ENCODE peak calls at places on chromosomes 11 and 22, in ten cellular contexts. One of them, this sample, is unnamed.

GRCh38 chr11:86476109-86476861 is 101.6 kb downstream of the CCDC81 start:
- DNase-seq in neural progenitor cell: no peak
- DNase-seq in cardiac muscle cell: no peak
- DNase-seq in BE2C: no peak
- DNase-seq in MM.1S: no peak
- DNase-seq in pancreas: no peak
- DNase-seq in OCI-LY7: no peak
- DNase-seq in Peyer's patch: no peak
- DNase-seq in lung: no peak
- DNase-seq in body of pancreas: no peak
- DNase-seq in this sample: no peak

GRCh38 chr22:40479126-40479800 is 108.9 kb downstream of the SGSM3 start:
- DNase-seq in neural progenitor cell: no peak
- DNase-seq in cardiac muscle cell: no peak
- DNase-seq in BE2C: no peak
- DNase-seq in MM.1S: no peak
- DNase-seq in pancreas: no peak
- DNase-seq in OCI-LY7: no peak
- DNase-seq in Peyer's patch: no peak
- DNase-seq in lung: no peak
- DNase-seq in body of pancreas: no peak
- DNase-seq in this sample: no peak

GRCh38 chr11:119722281-119722794 is 6.7 kb downstream of the NECTIN1 start:
- DNase-seq in neural progenitor cell: no peak
- DNase-seq in cardiac muscle cell: no peak
- DNase-seq in BE2C: no peak
- DNase-seq in MM.1S: peak; percentile 78
- DNase-seq in pancreas: peak; percentile 90
- DNase-seq in OCI-LY7: no peak
- DNase-seq in Peyer's patch: no peak
- DNase-seq in lung: no peak
- DNase-seq in body of pancreas: peak; percentile 96
- DNase-seq in this sample: no peak

GRCh38 chr22:44209343-44209742 is 28.6 kb downstream of the PARVG start:
- DNase-seq in neural progenitor cell: no peak
- DNase-seq in cardiac muscle cell: no peak
- DNase-seq in BE2C: no peak
- DNase-seq in MM.1S: no peak
- DNase-seq in pancreas: no peak
- DNase-seq in OCI-LY7: no peak
- DNase-seq in Peyer's patch: no peak
- DNase-seq in lung: no peak
- DNase-seq in body of pancreas: no peak
- DNase-seq in this sample: no peak

GRCh38 chr11:8814209-8814922 is 96.6 kb upstream of the AKIP1 start:
- DNase-seq in neural progenitor cell: no peak
- DNase-seq in cardiac muscle cell: no peak
- DNase-seq in BE2C: no peak
- DNase-seq in MM.1S: no peak
- DNase-seq in pancreas: no peak
- DNase-seq in OCI-LY7: peak; percentile 9
- DNase-seq in Peyer's patch: no peak
- DNase-seq in lung: peak; percentile 32
- DNase-seq in body of pancreas: no peak
- DNase-seq in this sample: no peak

GRCh38 chr22:20206709-20207215 is 55.9 kb upstream of the CCDC188 start:
- DNase-seq in neural progenitor cell: no peak
- DNase-seq in cardiac muscle cell: no peak
- DNase-seq in BE2C: no peak
- DNase-seq in MM.1S: no peak
- DNase-seq in pancreas: peak; percentile 37
- DNase-seq in OCI-LY7: peak; percentile 4
- DNase-seq in Peyer's patch: peak; percentile 20
- DNase-seq in lung: no peak
- DNase-seq in body of pancreas: peak; percentile 37
- DNase-seq in this sample: peak; percentile 22

GRCh38 chr11:70541699-70542098 is 143.4 kb downstream of the CTTN start:
- DNase-seq in neural progenitor cell: no peak
- DNase-seq in cardiac muscle cell: no peak
- DNase-seq in BE2C: no peak
- DNase-seq in MM.1S: no peak
- DNase-seq in pancreas: no peak
- DNase-seq in OCI-LY7: no peak
- DNase-seq in Peyer's patch: no peak
- DNase-seq in lung: no peak
- DNase-seq in body of pancreas: no peak
- DNase-seq in this sample: no peak

GRCh38 chr22:28051787-28052356 is 132.8 kb upstream of the PITPNB start:
- DNase-seq in neural progenitor cell: peak; percentile 86
- DNase-seq in cardiac muscle cell: peak; percentile 77
- DNase-seq in BE2C: peak; percentile 82
- DNase-seq in MM.1S: no peak
- DNase-seq in pancreas: peak; percentile 77
- DNase-seq in OCI-LY7: peak; percentile 29
- DNase-seq in Peyer's patch: peak; percentile 31
- DNase-seq in lung: peak; percentile 55
- DNase-seq in body of pancreas: peak; percentile 71
- DNase-seq in this sample: no peak

GRCh38 chr22:20404881-20405280 is 10.9 kb downstream of the ZNF74 start:
- DNase-seq in neural progenitor cell: no peak
- DNase-seq in cardiac muscle cell: no peak
- DNase-seq in BE2C: no peak
- DNase-seq in MM.1S: no peak
- DNase-seq in pancreas: no peak
- DNase-seq in OCI-LY7: no peak
- DNase-seq in Peyer's patch: no peak
- DNase-seq in lung: no peak
- DNase-seq in body of pancreas: no peak
- DNase-seq in this sample: no peak

GRCh38 chr11:114438303-114438702 is 964 bp upstream of the REXO2 start:
- DNase-seq in neural progenitor cell: peak; percentile 9
- DNase-seq in cardiac muscle cell: no peak
- DNase-seq in BE2C: no peak
- DNase-seq in MM.1S: no peak
- DNase-seq in pancreas: no peak
- DNase-seq in OCI-LY7: no peak
- DNase-seq in Peyer's patch: no peak
- DNase-seq in lung: no peak
- DNase-seq in body of pancreas: no peak
- DNase-seq in this sample: no peak

GRCh38 chr11:114441921-114442320 is 2.7 kb downstream of the REXO2 start:
- DNase-seq in neural progenitor cell: no peak
- DNase-seq in cardiac muscle cell: no peak
- DNase-seq in BE2C: no peak
- DNase-seq in MM.1S: no peak
- DNase-seq in pancreas: no peak
- DNase-seq in OCI-LY7: no peak
- DNase-seq in Peyer's patch: no peak
- DNase-seq in lung: no peak
- DNase-seq in body of pancreas: no peak
- DNase-seq in this sample: no peak

GRCh38 chr11:114440971-114441810 is 1.9 kb downstream of the REXO2 start:
- DNase-seq in neural progenitor cell: no peak
- DNase-seq in cardiac muscle cell: no peak
- DNase-seq in BE2C: no peak
- DNase-seq in MM.1S: no peak
- DNase-seq in pancreas: no peak
- DNase-seq in OCI-LY7: peak; percentile 5
- DNase-seq in Peyer's patch: no peak
- DNase-seq in lung: no peak
- DNase-seq in body of pancreas: no peak
- DNase-seq in this sample: no peak

GRCh38 chr11:114440121-114440860 is 1.0 kb downstream of the REXO2 start:
- DNase-seq in neural progenitor cell: peak; percentile 16
- DNase-seq in cardiac muscle cell: peak; percentile 20
- DNase-seq in BE2C: no peak
- DNase-seq in MM.1S: no peak
- DNase-seq in pancreas: no peak
- DNase-seq in OCI-LY7: peak; percentile 11
- DNase-seq in Peyer's patch: no peak
- DNase-seq in lung: no peak
- DNase-seq in body of pancreas: no peak
- DNase-seq in this sample: no peak

DNA sequence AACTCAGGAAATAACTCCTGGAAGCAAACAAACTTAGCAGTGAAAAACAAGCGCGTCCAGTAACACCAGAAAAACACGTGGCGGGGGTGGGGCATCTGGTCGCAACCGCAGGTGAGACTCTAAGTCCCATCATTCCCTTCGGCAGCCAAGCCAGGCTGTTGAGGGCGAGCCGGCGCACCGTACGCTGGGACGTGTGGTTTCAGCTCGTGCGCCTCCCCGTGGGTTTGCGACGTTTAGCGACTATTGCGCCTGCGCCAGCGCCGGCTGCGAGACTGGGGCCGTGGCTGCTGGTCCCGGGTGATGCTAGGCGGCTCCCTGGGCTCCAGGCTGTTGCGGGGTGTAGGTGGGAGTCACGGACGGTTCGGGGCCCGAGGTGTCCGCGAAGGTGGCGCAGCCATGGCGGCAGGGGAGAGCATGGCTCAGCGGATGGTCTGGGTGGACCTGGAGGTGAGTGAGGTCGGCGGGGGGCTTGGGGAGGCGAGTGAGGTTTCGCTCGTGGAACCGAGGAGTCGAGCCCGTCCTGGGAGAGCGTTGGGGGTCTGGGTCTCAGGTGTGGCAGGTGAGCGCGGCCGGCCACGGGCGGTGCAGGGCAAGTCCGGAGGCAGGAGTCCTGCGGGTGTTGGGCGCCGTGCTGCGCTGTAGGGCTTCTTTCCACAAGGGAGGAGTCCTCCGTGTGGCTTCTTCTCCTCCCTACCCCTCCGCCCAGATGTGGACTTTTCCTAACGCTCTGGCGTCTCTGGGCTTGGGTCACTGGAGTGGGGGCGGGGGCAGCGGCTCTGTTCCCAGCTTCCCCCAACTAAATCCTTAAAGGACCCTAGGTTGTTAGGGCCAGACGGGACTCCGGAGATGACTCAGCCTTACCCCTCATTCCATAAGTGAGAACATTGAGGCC is at the start of gene REXO2:
- DNase-seq in neural progenitor cell: peak; percentile 96
- DNase-seq in cardiac muscle cell: peak; percentile 96
- DNase-seq in BE2C: peak; percentile 95
- DNase-seq in MM.1S: peak; percentile 98
- DNase-seq in pancreas: peak; percentile 94
- DNase-seq in OCI-LY7: peak; percentile 96
- DNase-seq in Peyer's patch: peak; percentile 96
- DNase-seq in lung: peak; percentile 96
- DNase-seq in body of pancreas: peak; percentile 97
- DNase-seq in this sample: peak; percentile 89
- TF ChIP-seq CTCF in neural progenitor cell: peak; percentile 44
- TF ChIP-seq CTCF in cardiac muscle cell: peak; percentile 29
- TF ChIP-seq CTCF in BE2C: peak; percentile 46
- TF ChIP-seq CTCF in MM.1S: peak; percentile 21
- TF ChIP-seq CTCF in pancreas: no peak
- TF ChIP-seq CTCF in OCI-LY7: no peak
- TF ChIP-seq CTCF in Peyer's patch: peak; percentile 26
- TF ChIP-seq CTCF in lung: peak; percentile 27
- TF ChIP-seq CTCF in body of pancreas: peak; percentile 11
- TF ChIP-seq CTCF in this sample: no peak

GRCh38 chr22:30578481-30578880 is 4.0 kb upstream of the GAL3ST1 start:
- DNase-seq in neural progenitor cell: no peak
- DNase-seq in cardiac muscle cell: no peak
- DNase-seq in BE2C: no peak
- DNase-seq in MM.1S: no peak
- DNase-seq in pancreas: no peak
- DNase-seq in OCI-LY7: no peak
- DNase-seq in Peyer's patch: no peak
- DNase-seq in lung: no peak
- DNase-seq in body of pancreas: no peak
- DNase-seq in this sample: no peak

GRCh38 chr22:30582788-30583575 is 8.5 kb upstream of the GAL3ST1 start:
- DNase-seq in neural progenitor cell: no peak
- DNase-seq in cardiac muscle cell: no peak
- DNase-seq in BE2C: no peak
- DNase-seq in MM.1S: no peak
- DNase-seq in pancreas: no peak
- DNase-seq in OCI-LY7: no peak
- DNase-seq in Peyer's patch: no peak
- DNase-seq in lung: no peak
- DNase-seq in body of pancreas: no peak
- DNase-seq in this sample: no peak

GRCh38 chr22:30584441-30584840 is 7.3 kb downstream of the PES1 start:
- DNase-seq in neural progenitor cell: no peak
- DNase-seq in cardiac muscle cell: no peak
- DNase-seq in BE2C: no peak
- DNase-seq in MM.1S: no peak
- DNase-seq in pancreas: no peak
- DNase-seq in OCI-LY7: no peak
- DNase-seq in Peyer's patch: no peak
- DNase-seq in lung: no peak
- DNase-seq in body of pancreas: no peak
- DNase-seq in this sample: no peak

GRCh38 chr22:30580896-30581295 is 6.4 kb upstream of the GAL3ST1 start:
- DNase-seq in neural progenitor cell: no peak
- DNase-seq in cardiac muscle cell: no peak
- DNase-seq in BE2C: no peak
- DNase-seq in MM.1S: no peak
- DNase-seq in pancreas: no peak
- DNase-seq in OCI-LY7: no peak
- DNase-seq in Peyer's patch: no peak
- DNase-seq in lung: no peak
- DNase-seq in body of pancreas: no peak
- DNase-seq in this sample: no peak

GRCh38 chr22:30582051-30582450 is 7.6 kb upstream of the GAL3ST1 start:
- DNase-seq in neural progenitor cell: no peak
- DNase-seq in cardiac muscle cell: no peak
- DNase-seq in BE2C: no peak
- DNase-seq in MM.1S: no peak
- DNase-seq in pancreas: no peak
- DNase-seq in OCI-LY7: no peak
- DNase-seq in Peyer's patch: no peak
- DNase-seq in lung: no peak
- DNase-seq in body of pancreas: no peak
- DNase-seq in this sample: no peak
- H3K36me3 ChIP-seq in neural progenitor cell: no peaks in the 10 kb centered on the region
- H3K36me3 ChIP-seq in cardiac muscle cell: peaks cover 64% of the 10 kb centered on the region
- H3K36me3 ChIP-seq in BE2C: peaks cover 97% of the 10 kb centered on the region
- H3K36me3 ChIP-seq in MM.1S: peaks cover 20% of the 10 kb centered on the region
- H3K36me3 ChIP-seq in pancreas: peaks cover 92% of the 10 kb centered on the region
- H3K36me3 ChIP-seq in OCI-LY7: peaks cover 98% of the 10 kb centered on the region
- H3K36me3 ChIP-seq in Peyer's patch: no peaks in the 10 kb centered on the region
- H3K36me3 ChIP-seq in lung: peaks cover 56% of the 10 kb centered on the region
- H3K36me3 ChIP-seq in body of pancreas: peaks cover 63% of the 10 kb centered on the region
- H3K36me3 ChIP-seq in this sample: peaks cover 73% of the 10 kb centered on the region

GRCh38 chr22:50276143-50276542 is 6.0 kb upstream of the MAPK11 start:
- DNase-seq in neural progenitor cell: no peak
- DNase-seq in cardiac muscle cell: peak; percentile 29
- DNase-seq in BE2C: peak; percentile 64
- DNase-seq in MM.1S: peak; percentile 95
- DNase-seq in pancreas: peak; percentile 59
- DNase-seq in OCI-LY7: peak; percentile 86
- DNase-seq in Peyer's patch: peak; percentile 56
- DNase-seq in lung: peak; percentile 75
- DNase-seq in body of pancreas: peak; percentile 50
- DNase-seq in this sample: peak; percentile 85
- TF ChIP-seq CTCF in neural progenitor cell: peak; percentile 45
- TF ChIP-seq CTCF in cardiac muscle cell: peak; percentile 44
- TF ChIP-seq CTCF in BE2C: peak; percentile 48
- TF ChIP-seq CTCF in MM.1S: peak; percentile 100
- TF ChIP-seq CTCF in pancreas: peak; percentile 27
- TF ChIP-seq CTCF in OCI-LY7: peak; percentile 94
- TF ChIP-seq CTCF in Peyer's patch: peak; percentile 29
- TF ChIP-seq CTCF in lung: peak; percentile 65
- TF ChIP-seq CTCF in body of pancreas: peak; percentile 12
- TF ChIP-seq CTCF in this sample: peak; percentile 84

GRCh38 chr11:67256477-67256876 is 9.8 kb upstream of the GRK2 start:
- DNase-seq in neural progenitor cell: no peak
- DNase-seq in cardiac muscle cell: no peak
- DNase-seq in BE2C: no peak
- DNase-seq in MM.1S: no peak
- DNase-seq in pancreas: peak; percentile 7
- DNase-seq in OCI-LY7: no peak
- DNase-seq in Peyer's patch: no peak
- DNase-seq in lung: no peak
- DNase-seq in body of pancreas: no peak
- DNase-seq in this sample: no peak
- H3K36me3 ChIP-seq in neural progenitor cell: peaks cover 10% of the 10 kb centered on the region
- H3K36me3 ChIP-seq in cardiac muscle cell: peaks cover 45% of the 10 kb centered on the region
- H3K36me3 ChIP-seq in BE2C: peaks cover 54% of the 10 kb centered on the region
- H3K36me3 ChIP-seq in MM.1S: peaks cover 30% of the 10 kb centered on the region
- H3K36me3 ChIP-seq in pancreas: peaks cover 45% of the 10 kb centered on the region
- H3K36me3 ChIP-seq in OCI-LY7: peaks cover 59% of the 10 kb centered on the region
- H3K36me3 ChIP-seq in Peyer's patch: peaks cover 9% of the 10 kb centered on the region
- H3K36me3 ChIP-seq in lung: peaks cover 15% of the 10 kb centered on the region
- H3K36me3 ChIP-seq in body of pancreas: peaks cover 30% of the 10 kb centered on the region
- H3K36me3 ChIP-seq in this sample: peaks cover 47% of the 10 kb centered on the region

This sample was measured in GM06990.